ENCODE peak calls at places on chromosomes 7 and 10, in nine cellular contexts. W is aorta; N is prostate gland; K is HCT116; Z is body of pancreas; T is lung; A is pancreas; Q is mesenchymal stem cell; O is naive thymus-derived CD4-positive, alpha-beta T cell. J is an unnamed sample. For H3K4me1, the result is how much of the 10 kb centered on the place peaks cover.

GRCh38 chr10:12909182-12909835 is 92.2 kb downstream of the CCDC3 start:
- DNase-seq in W (peak), N (no peak), K (no peak), Z (no peak), T (no peak), A (no peak), Q (no peak), O (no peak), J (no peak)

GRCh38 chr7:66257481-66257880 is 52.3 kb downstream of the TPST1 start:
- DNase-seq in W (no peak), N (no peak), K (peak), Z (no peak), T (no peak), A (no peak), Q (no peak), O (no peak), J (no peak)

GRCh38 chr10:101829561-101830315 is 11.5 kb upstream of the OGA start:
- DNase-seq in W (peak), N (peak), K (no peak), Z (peak), T (peak), A (peak), Q (no peak), O (peak), J (no peak)

GRCh38 chr10:44071479-44071878 is 313.4 kb downstream of the CXCL12 start:
- DNase-seq in W (no peak), N (no peak), K (no peak), Z (no peak), T (no peak), A (no peak), Q (peak), O (no peak), J (no peak)

GRCh38 chr10:7563368-7563767 is 103.4 kb downstream of the ITIH5 start:
- DNase-seq in W (no peak), N (no peak), K (no peak), Z (peak), T (peak), A (no peak), Q (peak), O (no peak), J (no peak)

GRCh38 chr10:71052261-71052660 is 160.1 kb upstream of the UNC5B start:
- DNase-seq in W (no peak), N (no peak), K (no peak), Z (peak), T (no peak), A (peak), Q (no peak), O (no peak), J (no peak)

GRCh38 chr7:29464693-29465092 is 98.9 kb upstream of the PRR15 start:
- DNase-seq in W (no peak), N (no peak), K (no peak), Z (no peak), T (no peak), A (no peak), Q (no peak), O (no peak), J (no peak)

GRCh38 chr10:119516381-119517234 is 25.9 kb downstream of the RGS10 start:
- DNase-seq in W (no peak), N (no peak), K (no peak), Z (peak), T (peak), A (no peak), Q (peak), O (peak), J (no peak)

GRCh38 chr7:159061674-159062212 is 82.9 kb downstream of the VIPR2 start:
- DNase-seq in W (peak), N (no peak), K (no peak), Z (no peak), T (no peak), A (no peak), Q (no peak), O (no peak), J (no peak)

GRCh38 chr10:58266826-58267712 is 625 bp downstream of the IPMK start:
- DNase-seq in W (peak), N (peak), K (no peak), Z (peak), T (peak), A (peak), Q (peak), O (peak), J (peak)

GRCh38 chr7:140061607-140061930 is 1.2 kb downstream of the PARP12 start:
- DNase-seq in W (no peak), N (no peak), K (no peak), Z (no peak), T (no peak), A (no peak), Q (peak), O (no peak), J (no peak)

GRCh38 chr7:140062528-140063299 is at the start of gene PARP12:
- DNase-seq in W (peak), N (peak), K (no peak), Z (peak), T (peak), A (peak), Q (peak), O (peak), J (peak)

GRCh38 chr7:140060788-140061606 is 1.8 kb downstream of the PARP12 start:
- DNase-seq in W (no peak), N (no peak), K (no peak), Z (peak), T (peak), A (peak), Q (peak), O (no peak), J (peak)

GRCh38 chr7:140060243-140060630 is 2.5 kb downstream of the PARP12 start:
- DNase-seq in W (no peak), N (no peak), K (no peak), Z (no peak), T (no peak), A (no peak), Q (no peak), O (no peak), J (no peak)

DNA sequence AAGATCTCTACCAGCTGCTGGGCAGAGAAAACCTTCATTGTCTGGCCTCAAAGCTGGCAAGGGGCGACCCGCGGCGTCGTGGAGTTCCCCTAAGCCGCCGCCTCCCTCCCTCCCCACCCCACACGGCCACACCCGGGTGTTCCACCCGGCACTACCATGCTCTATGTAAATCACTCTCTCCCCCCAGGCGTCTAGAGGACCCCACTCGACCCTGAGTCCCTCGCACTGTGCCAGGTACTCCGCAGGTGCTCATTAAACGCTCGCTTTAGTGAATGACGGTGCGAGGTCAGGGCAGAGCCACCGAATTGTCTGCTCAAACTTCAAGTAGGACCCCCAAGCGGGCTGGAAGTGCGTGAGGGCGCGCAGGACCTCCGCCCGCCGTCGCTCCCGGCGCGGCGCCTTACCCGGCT is 628 bp downstream of the PARP12 start:
- DNase-seq in W (no peak), N (no peak), K (no peak), Z (peak), T (peak), A (no peak), Q (peak), O (no peak), J (no peak)
- H3K4me1 ChIP-seq in W (under half), N (under half), K (half or more), Z (under half), T (under half), A (under half), Q (under half), O (under half), J (under half)

GRCh38 chr10:86434651-86435050 is 68.1 kb upstream of the GRID1 start:
- DNase-seq in W (no peak), N (no peak), K (no peak), Z (no peak), T (no peak), A (no peak), Q (no peak), O (no peak), J (no peak)

GRCh38 chr10:86437447-86437846 is 70.9 kb upstream of the GRID1 start:
- DNase-seq in W (no peak), N (no peak), K (no peak), Z (no peak), T (no peak), A (no peak), Q (no peak), O (no peak), J (no peak)

GRCh38 chr10:86438091-86438749 is 71.6 kb upstream of the GRID1 start:
- DNase-seq in W (no peak), N (no peak), K (no peak), Z (no peak), T (no peak), A (no peak), Q (no peak), O (no peak), J (no peak)

GRCh38 chr10:86439544-86439943 is 72.9 kb upstream of the GRID1 start:
- DNase-seq in W (no peak), N (peak), K (no peak), Z (peak), T (peak), A (peak), Q (peak), O (no peak), J (peak)

DNA sequence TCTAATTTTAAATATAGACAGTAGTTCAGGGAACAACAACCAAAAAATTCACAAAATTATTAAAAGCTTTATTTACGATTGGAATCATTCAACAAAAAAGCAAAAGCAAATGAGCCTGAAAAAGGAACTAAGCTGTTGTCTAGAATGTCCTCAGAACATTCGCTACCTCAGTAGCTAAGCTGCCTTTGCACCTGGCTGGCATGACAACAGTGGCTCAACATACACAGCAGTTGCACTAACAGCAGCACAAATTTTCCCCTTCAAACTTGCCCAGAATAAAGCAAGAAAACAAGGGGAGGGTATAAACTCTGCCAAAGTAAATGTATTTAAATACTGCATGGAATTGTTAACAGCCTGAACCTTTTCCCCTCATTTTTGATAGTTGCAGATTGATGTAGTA is 70.4 kb upstream of the GRID1 start:
- DNase-seq in W (no peak), N (no peak), K (no peak), Z (peak), T (no peak), A (no peak), Q (no peak), O (no peak), J (no peak)
- H3K4me1 ChIP-seq in W (under half), N (under half), K (under half), Z (under half), T (under half), A (under half), Q (under half), O (under half), J (under half)

GRCh38 chr10:77357611-77358010 is 280.0 kb downstream of the KCNMA1 start:
- DNase-seq in W (no peak), N (no peak), K (no peak), Z (no peak), T (no peak), A (no peak), Q (peak), O (no peak), J (no peak)

GRCh38 chr10:77357185-77357584 is 280.4 kb downstream of the KCNMA1 start:
- DNase-seq in W (no peak), N (no peak), K (no peak), Z (no peak), T (no peak), A (no peak), Q (no peak), O (no peak), J (no peak)

GRCh38 chr10:77358666-77359065 is 278.9 kb downstream of the KCNMA1 start:
- DNase-seq in W (no peak), N (no peak), K (no peak), Z (no peak), T (no peak), A (no peak), Q (no peak), O (no peak), J (no peak)

GRCh38 chr10:77359287-77359691 is 278.3 kb downstream of the KCNMA1 start:
- DNase-seq in W (no peak), N (no peak), K (no peak), Z (no peak), T (no peak), A (no peak), Q (no peak), O (no peak), J (no peak)

GRCh38 chr10:77355844-77356243 is 281.8 kb downstream of the KCNMA1 start:
- DNase-seq in W (no peak), N (no peak), K (no peak), Z (no peak), T (no peak), A (no peak), Q (peak), O (no peak), J (no peak)
- H3K4me1 ChIP-seq in W (under half), N (under half), K (under half), Z (under half), T (under half), A (under half), Q (under half), O (under half), J (under half)

GRCh38 chr7:44093102-44093641 is 10.8 kb upstream of the POLM start:
- DNase-seq in W (no peak), N (no peak), K (no peak), Z (no peak), T (no peak), A (no peak), Q (no peak), O (no peak), J (no peak)
- H3K4me1 ChIP-seq in W (under half), N (under half), K (under half), Z (under half), T (under half), A (under half), Q (under half), O (under half), J (under half)

GRCh38 chr10:61821153-61821552 is 80.3 kb upstream of the ARID5B start:
- DNase-seq in W (no peak), N (no peak), K (no peak), Z (no peak), T (no peak), A (no peak), Q (peak), O (no peak), J (no peak)
- H3K4me1 ChIP-seq in W (under half), N (under half), K (under half), Z (under half), T (under half), A (under half), Q (under half), O (under half), J (under half)

J was measured in right atrium auricular region.